ENCODE peak calls at places on chromosomes 6 and 20, in eight cellular contexts. One of them, this sample, is unnamed.

GRCh38 chr20:52410746-52411317 is 219.3 kb upstream of the ZFP64 start:
- DNase-seq in K562: no peak
- DNase-seq in GM23338: no peak
- DNase-seq in GM12878: no peak
- DNase-seq in HCT116: no peak
- DNase-seq in HL-60: no peak
- DNase-seq in SK-N-SH: no peak
- DNase-seq in HepG2: no peak
- DNase-seq in this sample: no peak

GRCh38 chr6:41059569-41059968 is 6.6 kb downstream of the APOBEC2 start:
- DNase-seq in GM23338: no peak
- DNase-seq in HCT116: no peak
- DNase-seq in HL-60: no peak
- DNase-seq in GM12878: no peak
- DNase-seq in K562: no peak
- DNase-seq in SK-N-SH: no peak
- DNase-seq in HepG2: no peak
- DNase-seq in this sample: no peak

GRCh38 chr6:166625356-166625755 is 1.7 kb downstream of the RPS6KA2 start:
- DNase-seq in SK-N-SH: peak
- DNase-seq in GM23338: no peak
- DNase-seq in K562: no peak
- DNase-seq in HL-60: no peak
- DNase-seq in HCT116: no peak
- DNase-seq in HepG2: no peak
- DNase-seq in GM12878: no peak
- DNase-seq in this sample: no peak

GRCh38 chr6:136604928-136605485 is 54.8 kb upstream of the MAP7 start:
- DNase-seq in GM23338: no peak
- DNase-seq in HL-60: no peak
- DNase-seq in HCT116: no peak
- DNase-seq in K562: no peak
- DNase-seq in GM12878: no peak
- DNase-seq in SK-N-SH: no peak
- DNase-seq in HepG2: no peak
- DNase-seq in this sample: no peak

GRCh38 chr6:90496191-90496590 is 90.7 kb downstream of the MAP3K7 start:
- DNase-seq in HL-60: no peak
- DNase-seq in GM12878: no peak
- DNase-seq in GM23338: no peak
- DNase-seq in K562: no peak
- DNase-seq in HepG2: no peak
- DNase-seq in SK-N-SH: no peak
- DNase-seq in HCT116: no peak
- DNase-seq in this sample: no peak

GRCh38 chr6:125207956-125208355 is 54.4 kb downstream of the TPD52L1 start:
- DNase-seq in SK-N-SH: no peak
- DNase-seq in K562: no peak
- DNase-seq in GM23338: no peak
- DNase-seq in HepG2: no peak
- DNase-seq in HL-60: no peak
- DNase-seq in HCT116: no peak
- DNase-seq in GM12878: no peak
- DNase-seq in this sample: no peak

GRCh38 chr20:14838663-14839650 is 501.5 kb upstream of the FLRT3 start:
- DNase-seq in HepG2: no peak
- DNase-seq in SK-N-SH: peak
- DNase-seq in HL-60: no peak
- DNase-seq in GM23338: no peak
- DNase-seq in HCT116: no peak
- DNase-seq in GM12878: peak
- DNase-seq in K562: no peak
- DNase-seq in this sample: no peak

GRCh38 chr6:10163159-10163962 is 251.5 kb downstream of the TFAP2A start:
- DNase-seq in GM23338: peak
- DNase-seq in HCT116: no peak
- DNase-seq in K562: no peak
- DNase-seq in SK-N-SH: no peak
- DNase-seq in GM12878: no peak
- DNase-seq in HepG2: no peak
- DNase-seq in HL-60: no peak
- DNase-seq in this sample: no peak

GRCh38 chr20:13412806-13413445 is 191.9 kb downstream of the ISM1 start:
- DNase-seq in GM23338: no peak
- DNase-seq in SK-N-SH: no peak
- DNase-seq in K562: no peak
- DNase-seq in HepG2: no peak
- DNase-seq in HL-60: no peak
- DNase-seq in HCT116: no peak
- DNase-seq in GM12878: no peak
- DNase-seq in this sample: no peak

GRCh38 chr6:119676971-119677370 is 327.4 kb upstream of the MAN1A1 start:
- DNase-seq in SK-N-SH: no peak
- DNase-seq in K562: no peak
- DNase-seq in HCT116: no peak
- DNase-seq in GM12878: no peak
- DNase-seq in HL-60: no peak
- DNase-seq in HepG2: no peak
- DNase-seq in GM23338: no peak
- DNase-seq in this sample: no peak

GRCh38 chr20:10792291-10792690 is 118.5 kb upstream of the JAG1 start:
- DNase-seq in SK-N-SH: no peak
- DNase-seq in GM12878: no peak
- DNase-seq in HepG2: no peak
- DNase-seq in HCT116: no peak
- DNase-seq in HL-60: no peak
- DNase-seq in GM23338: no peak
- DNase-seq in K562: no peak
- DNase-seq in this sample: no peak

GRCh38 chr6:136607204-136607931 is 57.1 kb upstream of the MAP7 start:
- DNase-seq in SK-N-SH: no peak
- DNase-seq in HepG2: peak
- DNase-seq in GM12878: no peak
- DNase-seq in GM23338: no peak
- DNase-seq in HL-60: no peak
- DNase-seq in HCT116: no peak
- DNase-seq in K562: peak
- DNase-seq in this sample: peak

GRCh38 chr20:59611286-59611685 is 6.9 kb downstream of the PHACTR3 start:
- DNase-seq in K562: no peak
- DNase-seq in GM12878: no peak
- DNase-seq in GM23338: no peak
- DNase-seq in HL-60: no peak
- DNase-seq in HepG2: no peak
- DNase-seq in SK-N-SH: peak
- DNase-seq in HCT116: no peak
- DNase-seq in this sample: no peak

GRCh38 chr20:21900431-21900830 is 195.0 kb downstream of the PAX1 start:
- DNase-seq in HepG2: no peak
- DNase-seq in SK-N-SH: no peak
- DNase-seq in HL-60: no peak
- DNase-seq in GM12878: no peak
- DNase-seq in GM23338: no peak
- DNase-seq in K562: no peak
- DNase-seq in HCT116: no peak
- DNase-seq in this sample: no peak

GRCh38 chr6:131678401-131678800 is 22.8 kb downstream of the OR2A4 start:
- DNase-seq in GM12878: no peak
- DNase-seq in HL-60: no peak
- DNase-seq in HCT116: no peak
- DNase-seq in SK-N-SH: no peak
- DNase-seq in K562: no peak
- DNase-seq in HepG2: no peak
- DNase-seq in GM23338: peak
- DNase-seq in this sample: no peak

GRCh38 chr6:72922401-72922800 is 300.5 kb downstream of the KCNQ5 start:
- DNase-seq in HL-60: no peak
- DNase-seq in K562: no peak
- DNase-seq in GM12878: no peak
- DNase-seq in HCT116: no peak
- DNase-seq in GM23338: no peak
- DNase-seq in SK-N-SH: no peak
- DNase-seq in HepG2: no peak
- DNase-seq in this sample: no peak

GRCh38 chr20:61865353-61865752 is 200.3 kb downstream of the TAF4 start:
- DNase-seq in GM23338: no peak
- DNase-seq in GM12878: no peak
- DNase-seq in SK-N-SH: no peak
- DNase-seq in K562: no peak
- DNase-seq in HCT116: no peak
- DNase-seq in HepG2: no peak
- DNase-seq in HL-60: no peak
- DNase-seq in this sample: no peak

GRCh38 chr6:119586250-119586882 is 236.8 kb upstream of the MAN1A1 start:
- DNase-seq in GM12878: peak
- DNase-seq in HCT116: no peak
- DNase-seq in SK-N-SH: no peak
- DNase-seq in K562: no peak
- DNase-seq in HL-60: no peak
- DNase-seq in GM23338: no peak
- DNase-seq in HepG2: no peak
- DNase-seq in this sample: no peak

GRCh38 chr6:138844203-138844602 is 48.3 kb downstream of the ECT2L start:
- DNase-seq in HepG2: peak
- DNase-seq in HL-60: no peak
- DNase-seq in SK-N-SH: no peak
- DNase-seq in GM12878: no peak
- DNase-seq in HCT116: no peak
- DNase-seq in GM23338: peak
- DNase-seq in K562: no peak
- DNase-seq in this sample: no peak
- TF ChIP-seq POLR2AphosphoS5 in HepG2: no peak
- TF ChIP-seq POLR2AphosphoS5 in HL-60: no peak
- TF ChIP-seq POLR2AphosphoS5 in SK-N-SH: no peak
- TF ChIP-seq POLR2AphosphoS5 in GM12878: no peak
- TF ChIP-seq POLR2AphosphoS5 in HCT116: no peak
- TF ChIP-seq POLR2AphosphoS5 in GM23338: no peak
- TF ChIP-seq POLR2AphosphoS5 in K562: no peak
- TF ChIP-seq POLR2AphosphoS5 in this sample: no peak

GRCh38 chr20:43938017-43938655 is 23.5 kb downstream of the TOX2 start:
- DNase-seq in HepG2: no peak
- DNase-seq in HL-60: no peak
- DNase-seq in SK-N-SH: no peak
- DNase-seq in GM12878: no peak
- DNase-seq in GM23338: no peak
- DNase-seq in HCT116: no peak
- DNase-seq in K562: no peak
- DNase-seq in this sample: no peak
- TF ChIP-seq REST in HepG2: no peak
- TF ChIP-seq REST in HL-60: no peak
- TF ChIP-seq REST in SK-N-SH: no peak
- TF ChIP-seq REST in GM12878: no peak
- TF ChIP-seq REST in GM23338: no peak
- TF ChIP-seq REST in HCT116: no peak
- TF ChIP-seq REST in K562: no peak
- TF ChIP-seq REST in this sample: no peak

GRCh38 chr6:5851261-5851757 is 155.4 kb downstream of the NRN1 start:
- DNase-seq in GM12878: no peak
- DNase-seq in GM23338: peak
- DNase-seq in HepG2: no peak
- DNase-seq in SK-N-SH: no peak
- DNase-seq in HL-60: no peak
- DNase-seq in HCT116: no peak
- DNase-seq in K562: peak
- DNase-seq in this sample: no peak
- TF ChIP-seq POLR2AphosphoS5 in GM12878: no peak
- TF ChIP-seq POLR2AphosphoS5 in GM23338: peak
- TF ChIP-seq POLR2AphosphoS5 in HepG2: no peak
- TF ChIP-seq POLR2AphosphoS5 in SK-N-SH: no peak
- TF ChIP-seq POLR2AphosphoS5 in HL-60: no peak
- TF ChIP-seq POLR2AphosphoS5 in HCT116: no peak
- TF ChIP-seq POLR2AphosphoS5 in K562: no peak
- TF ChIP-seq POLR2AphosphoS5 in this sample: no peak

GRCh38 chr6:80720824-80721223 is 614.4 kb downstream of the BCKDHB start:
- DNase-seq in HL-60: no peak
- DNase-seq in K562: no peak
- DNase-seq in GM23338: no peak
- DNase-seq in HepG2: no peak
- DNase-seq in GM12878: no peak
- DNase-seq in HCT116: no peak
- DNase-seq in SK-N-SH: no peak
- DNase-seq in this sample: no peak
- TF ChIP-seq REST in HL-60: no peak
- TF ChIP-seq REST in K562: no peak
- TF ChIP-seq REST in GM23338: no peak
- TF ChIP-seq REST in HepG2: no peak
- TF ChIP-seq REST in GM12878: no peak
- TF ChIP-seq REST in HCT116: no peak
- TF ChIP-seq REST in SK-N-SH: no peak
- TF ChIP-seq REST in this sample: no peak

GRCh38 chr6:30842754-30843610 is 41.3 kb upstream of the DDR1 start:
- DNase-seq in GM12878: no peak
- DNase-seq in SK-N-SH: no peak
- DNase-seq in HL-60: no peak
- DNase-seq in HepG2: no peak
- DNase-seq in K562: no peak
- DNase-seq in HCT116: no peak
- DNase-seq in GM23338: no peak
- DNase-seq in this sample: no peak
- TF ChIP-seq POLR2AphosphoS5 in GM12878: no peak
- TF ChIP-seq POLR2AphosphoS5 in SK-N-SH: no peak
- TF ChIP-seq POLR2AphosphoS5 in HL-60: no peak
- TF ChIP-seq POLR2AphosphoS5 in HepG2: no peak
- TF ChIP-seq POLR2AphosphoS5 in K562: no peak
- TF ChIP-seq POLR2AphosphoS5 in HCT116: peak
- TF ChIP-seq POLR2AphosphoS5 in GM23338: no peak
- TF ChIP-seq POLR2AphosphoS5 in this sample: no peak